ENCODE peak calls at places on chromosomes 13 and 19, in seven cellular contexts. Q is CD8-positive, alpha-beta T cell; U is GM06990; A is aorta; T is PC-9; P is psoas muscle; L is body of pancreas. F is an unnamed sample. For H3K36me3, the result is how much of the 10 kb centered on the place peaks cover.

GRCh38 chr13:32669030-32669646 is 82.9 kb downstream of the PDS5B start:
- DNase-seq in Q (no peak), U (no peak), A (no peak), T (no peak), P (no peak), L (no peak), F (no peak)

GRCh38 chr13:50409186-50409585 is 393.9 kb downstream of the KCNRG start:
- DNase-seq in Q (no peak), U (no peak), A (no peak), T (no peak), P (no peak), L (no peak), F (no peak)

GRCh38 chr19:57664269-57665127 is 4.2 kb upstream of the ZSCAN4 start:
- DNase-seq in Q (no peak), U (no peak), A (peak), T (peak), P (peak), L (peak), F (peak)

GRCh38 chr19:15197275-15198005 is 3.4 kb downstream of the NOTCH3 start:
- DNase-seq in Q (no peak), U (no peak), A (no peak), T (no peak), P (no peak), L (peak), F (no peak)

GRCh38 chr19:33673258-33673875 is 51.6 kb downstream of the CHST8 start:
- DNase-seq in Q (no peak), U (no peak), A (no peak), T (no peak), P (no peak), L (no peak), F (no peak)

GRCh38 chr13:28499579-28499978 is 4.7 kb upstream of the FLT1 start:
- DNase-seq in Q (no peak), U (no peak), A (no peak), T (no peak), P (no peak), L (no peak), F (no peak)

GRCh38 chr19:44603201-44603945 is 10.0 kb upstream of the IGSF23 start:
- DNase-seq in Q (no peak), U (no peak), A (no peak), T (no peak), P (no peak), L (no peak), F (peak)

GRCh38 chr19:55118401-55118991 is 1.1 kb upstream of the PPP1R12C start:
- DNase-seq in Q (no peak), U (no peak), A (peak), T (peak), P (peak), L (peak), F (no peak)

GRCh38 chr19:38734426-38735256 is 9.6 kb downstream of the CAPN12 start:
- DNase-seq in Q (peak), U (peak), A (peak), T (peak), P (peak), L (peak), F (no peak)

GRCh38 chr13:77729502-77730221 is 32.2 kb downstream of the SLAIN1 start:
- DNase-seq in Q (no peak), U (peak), A (no peak), T (no peak), P (no peak), L (no peak), F (no peak)

GRCh38 chr19:38316477-38317067 is 825 bp upstream of the YIF1B start:
- DNase-seq in Q (no peak), U (no peak), A (no peak), T (no peak), P (no peak), L (no peak), F (no peak)

GRCh38 chr19:50311723-50312635 is 17.2 kb downstream of the KCNC3 start:
- DNase-seq in Q (no peak), U (no peak), A (no peak), T (no peak), P (peak), L (no peak), F (no peak)

GRCh38 chr19:11355160-11356073 is at the start of gene PLPPR2:
- DNase-seq in Q (peak), U (peak), A (peak), T (peak), P (peak), L (peak), F (peak)

GRCh38 chr13:51823351-51823750 is 19.4 kb upstream of the DHRS12 start:
- DNase-seq in Q (no peak), U (no peak), A (no peak), T (no peak), P (no peak), L (no peak), F (no peak)

GRCh38 chr13:35190241-35190640 is 248.2 kb downstream of the NBEA start:
- DNase-seq in Q (no peak), U (no peak), A (no peak), T (no peak), P (no peak), L (no peak), F (no peak)

GRCh38 chr13:66162470-66162869 is 1067.7 kb downstream of the PCDH9 start:
- DNase-seq in Q (no peak), U (no peak), A (no peak), T (no peak), P (no peak), L (no peak), F (no peak)

GRCh38 chr13:107211073-107211472 is 643.1 kb upstream of the ARGLU1 start:
- DNase-seq in Q (peak), U (no peak), A (peak), T (peak), P (peak), L (peak), F (peak)

GRCh38 chr19:44548736-44549135 is 19.3 kb upstream of the CEACAM20 start:
- DNase-seq in Q (no peak), U (no peak), A (no peak), T (no peak), P (no peak), L (no peak), F (peak)

DNA sequence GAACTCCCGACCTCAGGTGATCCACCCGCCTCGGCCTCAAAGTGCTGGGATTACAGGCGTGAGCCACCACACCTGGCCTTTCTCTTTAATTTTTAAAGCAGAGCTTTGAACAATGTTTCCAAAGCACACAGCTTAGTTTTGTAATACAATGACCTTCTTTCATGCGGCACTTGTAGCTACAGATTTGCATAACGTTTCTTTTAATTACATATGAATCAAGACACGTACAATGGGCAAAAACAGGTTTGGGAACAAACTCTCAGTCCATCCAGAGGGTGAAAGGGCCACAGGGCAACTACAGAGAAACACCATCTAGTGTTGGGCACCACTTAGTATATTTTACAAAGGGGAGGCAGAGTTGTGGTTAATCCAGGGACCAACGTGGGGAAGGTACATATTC is 19.0 kb upstream of the S1PR4 start:
- DNase-seq in Q (no peak), U (no peak), A (no peak), T (no peak), P (no peak), L (no peak), F (no peak)
- H3K36me3 ChIP-seq in Q (under half), U (under half), A (under half), T (under half), P (under half), L (under half), F (under half)

DNA sequence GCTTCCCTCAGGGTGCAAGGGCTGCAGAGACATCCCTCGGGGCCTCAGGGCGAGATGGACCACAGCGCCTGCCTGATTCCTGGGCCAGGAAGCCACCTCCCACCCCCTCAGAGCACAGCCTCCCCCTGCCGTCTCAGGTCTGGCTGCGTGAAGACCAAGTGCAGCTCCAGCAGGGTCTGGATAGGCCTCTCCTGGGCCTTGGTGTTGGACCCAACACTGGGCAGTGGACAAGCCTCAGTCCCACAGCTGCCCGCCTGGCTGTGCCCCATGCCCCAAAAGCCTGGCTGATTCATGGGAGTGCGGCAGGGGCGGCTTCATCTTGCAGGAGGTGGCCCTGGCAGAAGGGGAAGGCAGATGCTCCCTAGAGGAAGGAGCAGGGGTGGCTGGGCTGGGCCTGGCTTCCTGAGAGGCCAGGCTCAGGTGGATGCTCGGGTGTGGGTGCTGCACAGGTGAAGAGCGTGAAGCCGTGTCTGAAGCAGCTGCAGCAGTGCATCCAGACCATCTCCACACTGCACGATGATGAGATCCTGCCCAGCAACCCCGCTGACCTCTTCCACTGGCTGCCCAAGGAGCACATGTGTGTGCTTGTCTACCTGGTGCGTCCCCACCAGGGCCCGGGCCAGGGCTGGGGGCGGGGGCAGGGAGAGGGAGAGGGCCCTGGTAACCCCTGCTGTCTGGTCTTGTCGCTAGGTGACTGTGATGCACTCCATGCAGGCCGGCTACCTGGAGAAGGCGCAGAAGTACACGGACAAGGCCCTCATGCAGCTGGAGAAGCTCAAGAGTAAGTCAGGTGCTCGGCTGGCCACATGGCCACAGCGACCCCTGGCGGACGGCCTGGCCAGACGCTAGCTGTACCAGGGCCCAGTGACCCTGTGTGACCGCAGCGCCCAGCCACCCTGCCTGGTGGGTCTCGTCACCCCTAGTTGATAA is 21.7 kb downstream of the MAU2 start:
- DNase-seq in Q (no peak), U (no peak), A (no peak), T (peak), P (peak), L (peak), F (no peak)
- H3K36me3 ChIP-seq in Q (half or more), U (half or more), A (under half), T (under half), P (half or more), L (under half), F (half or more)

GRCh38 chr19:9159891-9160290 is 18.9 kb upstream of the OR7D2 start:
- DNase-seq in Q (no peak), U (no peak), A (no peak), T (no peak), P (no peak), L (no peak), F (no peak)
- H3K36me3 ChIP-seq in Q (half or more), U (half or more), A (under half), T (half or more), P (half or more), L (under half), F (half or more)

GRCh38 chr19:7126132-7126531 is 56.6 kb downstream of the ZNF557 start:
- DNase-seq in Q (no peak), U (no peak), A (no peak), T (no peak), P (no peak), L (no peak), F (no peak)
- H3K36me3 ChIP-seq in Q (under half), U (under half), A (under half), T (under half), P (half or more), L (under half), F (under half)

DNA sequence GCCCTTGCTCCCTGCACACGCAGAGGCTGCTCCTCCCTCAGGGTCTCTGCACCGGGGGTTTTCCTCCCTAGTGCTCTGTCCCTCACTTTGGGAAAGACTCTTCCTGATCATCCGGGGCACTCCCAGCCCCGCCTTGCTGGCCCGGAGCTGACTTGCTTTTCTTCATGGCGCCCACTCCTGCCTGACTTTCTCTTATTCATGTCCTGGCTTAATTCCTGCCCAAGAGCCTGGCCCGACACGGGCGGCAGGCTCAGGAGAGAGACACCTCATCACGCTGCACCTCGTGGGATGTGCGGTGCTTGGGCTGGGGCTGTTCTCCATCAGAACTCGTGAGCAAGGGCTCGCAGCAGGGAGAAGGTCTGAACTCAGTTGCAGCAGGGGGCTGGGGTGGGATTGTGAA is 11.8 kb upstream of the PLA2G4C start:
- DNase-seq in Q (no peak), U (no peak), A (no peak), T (no peak), P (no peak), L (no peak), F (no peak)
- H3K36me3 ChIP-seq in Q (under half), U (under half), A (under half), T (under half), P (under half), L (under half), F (half or more)

GRCh38 chr13:46040763-46041162 is 11.8 kb downstream of the ZC3H13 start:
- DNase-seq in Q (no peak), U (peak), A (no peak), T (no peak), P (no peak), L (no peak), F (no peak)

GRCh38 chr13:46045424-46045823 is 7.1 kb downstream of the ZC3H13 start:
- DNase-seq in Q (no peak), U (no peak), A (no peak), T (no peak), P (no peak), L (no peak), F (no peak)

GRCh38 chr13:46039421-46040036 is 13.0 kb downstream of the ZC3H13 start:
- DNase-seq in Q (no peak), U (no peak), A (no peak), T (no peak), P (no peak), L (no peak), F (no peak)

GRCh38 chr13:46041335-46041934 is 11.1 kb downstream of the ZC3H13 start:
- DNase-seq in Q (no peak), U (peak), A (no peak), T (no peak), P (no peak), L (no peak), F (no peak)

DNA sequence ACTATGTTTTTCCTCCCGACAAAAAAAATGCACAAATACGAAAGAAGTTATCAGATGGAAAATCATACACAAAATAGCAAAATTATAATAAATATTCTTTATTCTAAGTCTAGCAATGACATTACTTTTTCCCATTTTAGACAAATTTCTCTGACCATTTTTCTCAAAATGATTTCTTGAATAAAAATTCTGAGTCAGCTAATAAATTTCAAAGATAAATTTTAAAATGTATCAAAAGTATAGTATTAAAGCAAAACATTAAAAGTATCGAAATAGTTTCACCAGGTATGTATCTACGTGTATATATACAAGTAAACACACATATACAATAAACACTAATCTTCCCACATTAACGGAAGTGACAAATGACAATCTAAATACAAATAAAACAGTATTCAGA is 8.9 kb downstream of the ZC3H13 start:
- DNase-seq in Q (no peak), U (no peak), A (no peak), T (no peak), P (no peak), L (no peak), F (no peak)
- H3K36me3 ChIP-seq in Q (under half), U (under half), A (under half), T (under half), P (under half), L (under half), F (under half)